ENCODE peak calls at places on chromosome 2, in six cellular contexts. S is esophagus muscularis mucosa, O is tibial artery, J is type B pancreatic cell, I is left lung, E is Panc1. M is an unnamed sample.

GRCh38 chr2:39902103-39902502 is 123.0 kb upstream of the THUMPD2 start:
- DNase-seq in S (no peak), O (no peak), J (no peak), I (no peak), E (no peak), M (no peak)

GRCh38 chr2:151632993-151633592 is 101.2 kb downstream of the NEB start:
- DNase-seq in S (no peak), O (no peak), J (no peak), I (no peak), E (no peak), M (no peak)

GRCh38 chr2:202051499-202052161 is 18.0 kb downstream of the FZD7 start:
- DNase-seq in S (no peak), O (no peak), J (no peak), I (no peak), E (no peak), M (no peak)

GRCh38 chr2:55718165-55719008 is 24.7 kb upstream of the PNPT1 start:
- DNase-seq in S (no peak), O (no peak), J (no peak), I (no peak), E (peak), M (no peak)

GRCh38 chr2:70473101-70473722 is 80.4 kb downstream of the TGFA start:
- DNase-seq in S (no peak), O (no peak), J (no peak), I (no peak), E (no peak), M (no peak)

GRCh38 chr2:30181176-30181575 is 34.4 kb downstream of the YPEL5 start:
- DNase-seq in S (no peak), O (no peak), J (no peak), I (no peak), E (no peak), M (no peak)

GRCh38 chr2:236343400-236344161 is 79.4 kb upstream of the ASB18 start:
- DNase-seq in S (no peak), O (no peak), J (no peak), I (no peak), E (peak), M (no peak)

GRCh38 chr2:207813221-207813916 is 43.7 kb upstream of the FZD5 start:
- DNase-seq in S (no peak), O (no peak), J (no peak), I (no peak), E (no peak), M (no peak)

GRCh38 chr2:240663791-240664190 is 18.9 kb downstream of the AQP12B start:
- DNase-seq in S (peak), O (no peak), J (no peak), I (no peak), E (no peak), M (no peak)

GRCh38 chr2:238787507-238787906 is 60.4 kb upstream of the TWIST2 start:
- DNase-seq in S (no peak), O (no peak), J (no peak), I (no peak), E (no peak), M (no peak)

GRCh38 chr2:144596074-144596871 is 76.4 kb upstream of the ZEB2 start:
- DNase-seq in S (no peak), O (no peak), J (no peak), I (no peak), E (peak), M (peak)

GRCh38 chr2:222959358-222959757 is 92.6 kb upstream of the KCNE4 start:
- DNase-seq in S (no peak), O (no peak), J (no peak), I (no peak), E (no peak), M (no peak)

GRCh38 chr2:190585000-190585678 is 50.6 kb upstream of the NEMP2 start:
- DNase-seq in S (no peak), O (no peak), J (no peak), I (no peak), E (no peak), M (no peak)

GRCh38 chr2:224934542-224935188 is 107.6 kb downstream of the DOCK10 start:
- DNase-seq in S (peak), O (no peak), J (no peak), I (no peak), E (no peak), M (no peak)

GRCh38 chr2:56191617-56192016 is 7.8 kb downstream of the CCDC85A start:
- DNase-seq in S (peak), O (no peak), J (no peak), I (no peak), E (no peak), M (no peak)

GRCh38 chr2:48120759-48121242 is 214.5 kb upstream of the FBXO11 start:
- DNase-seq in S (no peak), O (no peak), J (no peak), I (no peak), E (no peak), M (peak)

GRCh38 chr2:230347659-230348305 is 20.8 kb downstream of the SP140L start:
- DNase-seq in S (no peak), O (no peak), J (no peak), I (no peak), E (no peak), M (no peak)

GRCh38 chr2:121664086-121664485 is 14.8 kb upstream of the CLASP1 start:
- DNase-seq in S (no peak), O (no peak), J (no peak), I (no peak), E (no peak), M (no peak)

GRCh38 chr2:164803772-164804466 is 37.7 kb downstream of the COBLL1 start:
- DNase-seq in S (no peak), O (no peak), J (no peak), I (no peak), E (no peak), M (no peak)

GRCh38 chr2:113891265-113891959 is 1.5 kb downstream of the ACTR3 start:
- DNase-seq in S (no peak), O (no peak), J (no peak), I (no peak), E (no peak), M (no peak)

GRCh38 chr2:23425338-23425871 is 40.4 kb downstream of the KLHL29 start:
- DNase-seq in S (no peak), O (no peak), J (peak), I (no peak), E (no peak), M (no peak)

GRCh38 chr2:10452334-10452733 is 4.2 kb upstream of the ODC1 start:
- DNase-seq in S (no peak), O (peak), J (no peak), I (peak), E (no peak), M (no peak)

GRCh38 chr2:191366199-191366598 is 121.0 kb downstream of the MYO1B start:
- DNase-seq in S (no peak), O (no peak), J (no peak), I (no peak), E (no peak), M (no peak)

GRCh38 chr2:146602856-146603255 is 1242.0 kb upstream of the ACVR2A start:
- DNase-seq in S (no peak), O (no peak), J (no peak), I (no peak), E (no peak), M (no peak)

GRCh38 chr2:163774862-163775261 is 39.1 kb upstream of the FIGN start:
- DNase-seq in S (no peak), O (no peak), J (no peak), I (no peak), E (no peak), M (no peak)

GRCh38 chr2:67585400-67585799 is 188.3 kb downstream of the ETAA1 start:
- DNase-seq in S (no peak), O (no peak), J (no peak), I (no peak), E (no peak), M (no peak)

GRCh38 chr2:67579207-67579606 is 182.1 kb downstream of the ETAA1 start:
- DNase-seq in S (no peak), O (no peak), J (no peak), I (no peak), E (no peak), M (no peak)

GRCh38 chr2:67579791-67580190 is 182.7 kb downstream of the ETAA1 start:
- DNase-seq in S (no peak), O (no peak), J (no peak), I (no peak), E (no peak), M (no peak)

GRCh38 chr2:67583185-67583584 is 186.1 kb downstream of the ETAA1 start:
- DNase-seq in S (no peak), O (no peak), J (no peak), I (no peak), E (no peak), M (no peak)

GRCh38 chr2:67581751-67582150 is 184.6 kb downstream of the ETAA1 start:
- DNase-seq in S (no peak), O (no peak), J (no peak), I (no peak), E (no peak), M (no peak)
- TF ChIP-seq CTCF in S (no peak), O (no peak), J (no peak), I (no peak), E (peak), M (no peak)

GRCh38 chr2:112465373-112465772 is 16.6 kb upstream of the TTL start:
- DNase-seq in S (no peak), O (no peak), J (no peak), I (no peak), E (no peak), M (no peak)
- TF ChIP-seq CTCF in S (no peak), O (no peak), J (peak), I (no peak), E (peak), M (no peak)

GRCh38 chr2:84498150-84498799 is 18.0 kb upstream of the DNAH6 start:
- DNase-seq in S (no peak), O (no peak), J (no peak), I (no peak), E (no peak), M (no peak)
- TF ChIP-seq CTCF in S (no peak), O (no peak), J (no peak), I (no peak), E (no peak), M (no peak)

DNA sequence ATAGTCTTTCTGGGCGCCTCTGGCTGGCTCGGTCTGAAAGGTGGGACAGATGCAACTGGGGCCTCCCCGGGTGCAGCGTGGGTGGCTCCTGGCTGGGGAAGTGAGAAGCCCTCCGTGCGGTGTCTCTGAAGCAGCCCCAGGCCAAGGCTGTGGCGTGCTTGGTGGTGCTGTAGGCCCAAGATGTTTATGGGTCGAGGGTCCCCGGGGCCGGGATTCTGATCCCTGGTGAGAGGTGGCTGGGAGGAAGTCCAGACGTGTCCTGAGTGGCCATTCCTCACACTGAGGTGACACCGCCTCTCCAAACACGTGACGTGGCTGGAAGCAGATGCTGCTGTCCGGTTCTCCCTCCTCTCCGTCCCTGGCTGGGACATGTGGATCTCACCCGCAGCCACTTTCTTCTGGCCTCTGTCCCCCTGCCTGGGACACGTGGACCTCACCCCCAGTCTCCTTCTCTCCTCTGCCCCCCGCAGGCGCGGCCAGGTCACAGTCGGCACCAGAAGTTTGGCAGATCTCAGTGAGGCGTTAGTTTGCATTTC is 12.6 kb downstream of the RTP5 start:
- DNase-seq in S (no peak), O (peak), J (no peak), I (peak), E (no peak), M (peak)
- TF ChIP-seq CTCF in S (no peak), O (no peak), J (no peak), I (no peak), E (no peak), M (no peak)